ENCODE peak calls at places on chromosomes 1 and 21, in seven cellular contexts. L is left ventricle myocardium inferior, J is stomach, G is heart right ventricle, R is PC-9, N is HCT116, K is mammary epithelial cell. X is an unnamed sample.
A peak's percentile ranks its signal among the peaks of the same experiment; 100 is the strongest.

GRCh38 chr1:62452951-62453350 is 16.1 kb downstream of the USP1 start:
- DNase-seq in K (peak; percentile 44), J (no peak), N (no peak), G (no peak), R (no peak), L (no peak), X (no peak)

GRCh38 chr1:203480525-203481084 is 5.0 kb downstream of the PRELP start:
- DNase-seq in R (peak; percentile 82), G (peak; percentile 69), N (peak; percentile 21), K (peak; percentile 82), L (peak; percentile 55), J (peak; percentile 86), X (no peak)

GRCh38 chr21:29117372-29117955 is 13.0 kb upstream of the MAP3K7CL start:
- DNase-seq in K (no peak), G (no peak), N (no peak), L (no peak), J (no peak), R (no peak), X (no peak)

GRCh38 chr1:147581459-147581858 is 40.2 kb downstream of the BCL9 start:
- DNase-seq in L (no peak), R (no peak), K (no peak), N (no peak), J (no peak), G (no peak), X (no peak)

GRCh38 chr1:26317612-26318337 is at the start of gene CD52:
- DNase-seq in K (no peak), R (no peak), L (no peak), N (no peak), G (no peak), J (peak; percentile 29), X (no peak)

GRCh38 chr1:154730251-154730650 is 122.3 kb upstream of the ADAR start:
- DNase-seq in K (peak; percentile 77), L (no peak), N (no peak), G (no peak), J (no peak), R (peak; percentile 52), X (peak; percentile 54)

GRCh38 chr1:85484264-85484663 is 19.3 kb upstream of the DDAH1 start:
- DNase-seq in K (no peak), J (no peak), N (no peak), L (no peak), G (no peak), R (no peak), X (no peak)

GRCh38 chr1:7549277-7549676 is 221.8 kb upstream of the VAMP3 start:
- DNase-seq in G (no peak), N (peak; percentile 91), J (no peak), L (no peak), K (peak; percentile 89), R (peak; percentile 69), X (no peak)

GRCh38 chr1:234725177-234726132 is 115.5 kb upstream of the IRF2BP2 start:
- DNase-seq in G (peak; percentile 32), J (peak; percentile 68), R (peak; percentile 57), N (no peak), K (no peak), L (peak; percentile 44), X (no peak)

GRCh38 chr1:240831922-240832321 is 220.0 kb upstream of the GREM2 start:
- DNase-seq in K (no peak), R (no peak), L (no peak), N (no peak), G (no peak), J (no peak), X (no peak)

GRCh38 chr1:210684466-210685294 is 356.0 kb downstream of the HHAT start:
- DNase-seq in K (no peak), G (no peak), R (no peak), J (no peak), N (no peak), L (no peak), X (no peak)

GRCh38 chr1:14947421-14947820 is 206.1 kb upstream of the TMEM51 start:
- DNase-seq in J (no peak), N (no peak), K (no peak), L (no peak), G (no peak), R (no peak), X (no peak)

GRCh38 chr1:159705911-159706270 is 8.5 kb downstream of the CRP start:
- DNase-seq in J (no peak), R (no peak), K (no peak), N (no peak), G (no peak), L (no peak), X (no peak)

GRCh38 chr1:226657788-226658537 is 81.1 kb downstream of the ITPKB start:
- DNase-seq in K (peak; percentile 91), R (no peak), G (no peak), J (peak; percentile 80), L (no peak), N (no peak), X (no peak)

GRCh38 chr1:226655251-226656163 is 83.6 kb downstream of the ITPKB start:
- DNase-seq in L (peak; percentile 18), J (no peak), N (no peak), K (no peak), R (no peak), G (no peak), X (no peak)

GRCh38 chr1:226658538-226659125 is 80.5 kb downstream of the ITPKB start:
- DNase-seq in G (no peak), N (no peak), R (no peak), L (no peak), J (no peak), K (no peak), X (no peak)

GRCh38 chr1:226656201-226656600 is 82.9 kb downstream of the ITPKB start:
- DNase-seq in J (peak; percentile 64), R (no peak), K (no peak), L (peak; percentile 11), G (no peak), N (no peak), X (no peak)

DNA sequence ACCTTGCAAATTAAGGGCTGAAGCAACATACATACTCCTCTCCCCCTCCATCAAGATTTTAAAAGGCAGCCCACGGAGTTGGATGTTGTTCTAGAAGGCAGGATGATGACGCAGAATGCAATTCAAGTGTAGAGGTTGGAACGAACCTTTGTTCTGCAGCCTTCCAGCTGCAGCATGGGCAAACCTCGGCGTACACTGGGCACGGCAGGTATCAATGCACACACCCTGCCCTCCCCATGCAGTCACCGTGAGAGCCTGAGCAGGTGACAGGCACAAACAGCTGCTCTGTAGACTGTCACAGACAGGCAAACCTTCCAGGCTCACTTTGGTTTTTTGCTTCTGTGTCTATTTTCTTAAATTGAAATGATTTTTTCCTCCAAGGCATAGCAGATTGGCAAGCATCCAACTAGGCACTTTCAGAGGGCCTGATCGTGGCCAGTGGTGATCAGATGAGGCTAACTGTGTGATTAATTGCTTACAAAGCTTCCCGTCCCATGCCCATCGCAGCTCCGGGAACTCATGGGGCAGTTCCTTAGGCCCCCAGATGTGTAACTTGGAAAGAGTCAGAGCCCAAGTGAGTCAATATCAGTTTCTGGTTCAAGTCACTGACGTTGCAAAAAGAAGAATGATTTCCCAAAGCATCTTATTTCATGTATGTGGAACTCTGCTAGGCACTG is 82.3 kb downstream of the ITPKB start:
- DNase-seq in G (no peak), R (no peak), K (peak; percentile 90), J (no peak), L (peak; percentile 13), N (no peak), X (no peak)
- H3K4me1 ChIP-seq in G (no peaks in the 10 kb centered on the region), R (peaks cover 2% of the 10 kb centered on the region), K (peaks cover 38% of the 10 kb centered on the region), J (peaks cover 89% of the 10 kb centered on the region), L (no peaks in the 10 kb centered on the region), N (peaks cover 29% of the 10 kb centered on the region), X (peaks cover 5% of the 10 kb centered on the region)

GRCh38 chr1:103109291-103109920 is 1.1 kb upstream of the COL11A1 start:
- DNase-seq in R (no peak), K (no peak), N (no peak), L (no peak), G (no peak), J (no peak), X (peak; percentile 37)

GRCh38 chr1:103108525-103109150 is 316 bp upstream of the COL11A1 start:
- DNase-seq in K (no peak), R (no peak), G (no peak), N (no peak), J (no peak), L (no peak), X (peak; percentile 82)

GRCh38 chr1:103107696-103108524 is at the start of gene COL11A1:
- DNase-seq in K (no peak), J (no peak), G (no peak), N (no peak), L (no peak), R (no peak), X (peak; percentile 30)

GRCh38 chr1:103110701-103111100 is 2.4 kb upstream of the COL11A1 start:
- DNase-seq in L (no peak), N (no peak), G (no peak), R (no peak), K (no peak), J (no peak), X (peak; percentile 79)

GRCh38 chr1:103106426-103107321 is 1.6 kb downstream of the COL11A1 start:
- DNase-seq in G (no peak), J (no peak), K (peak; percentile 36), L (no peak), N (peak; percentile 0), R (peak; percentile 5), X (peak; percentile 46)
- H3K4me3 ChIP-seq in G (peak overlapping the region; percentile 51), J (peak overlapping the region; percentile 24), K (peak overlapping the region; percentile 29), L (peak overlapping the region; percentile 63), N (no peak overlapping the region), R (no peak overlapping the region), X (peak overlapping the region; percentile 40)

GRCh38 chr1:246506785-246507639 is at the start of gene SMYD3:
- DNase-seq in J (peak; percentile 78), R (peak; percentile 76), K (peak; percentile 73), N (peak; percentile 40), L (peak; percentile 76), G (peak; percentile 84), X (peak; percentile 79)

GRCh38 chr1:246506440-246506784 is 667 bp downstream of the SMYD3 start:
- DNase-seq in J (no peak), R (no peak), L (no peak), K (no peak), G (no peak), N (no peak), X (no peak)

GRCh38 chr1:246508897-246509688 is 2.0 kb upstream of the SMYD3 start:
- DNase-seq in N (no peak), K (no peak), R (no peak), G (no peak), L (no peak), J (no peak), X (no peak)

GRCh38 chr1:246497331-246497915 is 9.7 kb downstream of the SMYD3 start:
- DNase-seq in G (no peak), R (no peak), L (no peak), J (no peak), N (peak; percentile 60), K (peak; percentile 52), X (peak; percentile 78)

GRCh38 chr1:246503341-246503740 is 3.7 kb downstream of the SMYD3 start:
- DNase-seq in G (no peak), R (peak; percentile 46), J (no peak), L (no peak), N (no peak), K (peak; percentile 71), X (no peak)
- H3K9me3 ChIP-seq in G (no peaks in the 10 kb centered on the region), R (no peaks in the 10 kb centered on the region), J (no peaks in the 10 kb centered on the region), L (no peaks in the 10 kb centered on the region), N (no peaks in the 10 kb centered on the region), K (no peaks in the 10 kb centered on the region), X (no peaks in the 10 kb centered on the region)

DNA sequence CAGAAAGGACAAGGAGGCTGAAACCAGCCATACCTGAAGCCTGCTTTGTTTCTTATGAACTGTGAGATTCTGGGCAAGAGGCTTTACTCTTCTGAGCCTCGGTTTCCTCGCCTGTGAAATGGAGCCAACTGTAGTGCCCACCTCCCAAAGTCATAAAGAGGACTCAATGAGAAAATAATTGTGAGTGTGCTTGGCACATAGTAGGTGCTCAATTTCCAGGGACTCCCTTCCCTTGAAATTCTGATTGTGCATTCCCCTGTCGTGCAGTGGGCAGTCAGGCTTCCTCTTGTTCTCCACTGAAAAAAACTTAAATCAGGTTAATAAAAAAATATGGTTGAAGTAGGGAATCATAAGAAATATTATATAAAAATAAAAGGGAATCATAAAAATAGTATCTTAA is 37.5 kb upstream of the RUNX3 start:
- DNase-seq in L (no peak), N (no peak), K (no peak), R (no peak), J (no peak), G (no peak), X (no peak)
- H3K4me1 ChIP-seq in L (no peaks in the 10 kb centered on the region), N (peaks cover 45% of the 10 kb centered on the region), K (peaks cover 10% of the 10 kb centered on the region), R (peaks cover 10% of the 10 kb centered on the region), J (no peaks in the 10 kb centered on the region), G (no peaks in the 10 kb centered on the region), X (no peaks in the 10 kb centered on the region)

X was measured in HAP-1.